ENCODE peak calls at places on chromosomes 4 and X, in eight cellular contexts. X is epithelial cell of esophagus; V is CD8-positive, alpha-beta T cell; W is CD4-positive, alpha-beta T cell; E is kidney; G is omental fat pad; C is testis; R is nephron progenitor cell. K is an unnamed sample.

GRCh38 chrX:136587532-136587931 is 55.5 kb downstream of the VGLL1 start:
- DNase-seq in X (no peak), V (no peak), W (no peak), E (no peak), G (no peak), C (no peak), R (no peak), K (no peak)

GRCh38 chr4:132334081-132334480 is 815.0 kb upstream of the PCDH10 start:
- DNase-seq in X (peak), V (no peak), W (no peak), E (no peak), G (no peak), C (no peak), R (no peak), K (no peak)

GRCh38 chrX:54891573-54891972 is 29.1 kb upstream of the TRO start:
- DNase-seq in X (peak), V (peak), W (peak), E (no peak), G (no peak), C (peak), R (peak), K (no peak)

GRCh38 chr4:60389636-60390035 is 810.5 kb upstream of the ADGRL3 start:
- DNase-seq in X (no peak), V (no peak), W (no peak), E (no peak), G (no peak), C (no peak), R (no peak), K (no peak)

GRCh38 chr4:106690487-106690886 is 321.9 kb upstream of the GIMD1 start:
- DNase-seq in X (peak), V (no peak), W (no peak), E (no peak), G (no peak), C (no peak), R (no peak), K (no peak)

GRCh38 chr4:77852892-77853495 is 9.6 kb upstream of the MRPL1 start:
- DNase-seq in X (no peak), V (peak), W (peak), E (no peak), G (no peak), C (no peak), R (no peak), K (no peak)

GRCh38 chr4:99808260-99808857 is 8.3 kb upstream of the DAPP1 start:
- DNase-seq in X (peak), V (peak), W (peak), E (no peak), G (peak), C (peak), R (peak), K (peak)

GRCh38 chr4:124583797-124584196 is 128.7 kb downstream of the ANKRD50 start:
- DNase-seq in X (no peak), V (no peak), W (no peak), E (no peak), G (no peak), C (no peak), R (no peak), K (no peak)

GRCh38 chr4:63211377-63211776 is 1197.9 kb downstream of the TECRL start:
- DNase-seq in X (no peak), V (no peak), W (no peak), E (no peak), G (no peak), C (no peak), R (no peak), K (no peak)

GRCh38 chr4:185457136-185457535 is 14.4 kb downstream of the CCDC110 start:
- DNase-seq in X (no peak), V (no peak), W (no peak), E (no peak), G (no peak), C (no peak), R (no peak), K (no peak)
- TF ChIP-seq CTCF in X (peak), V (no peak), W (no peak), E (no peak), G (no peak), C (no peak), R (no peak), K (no peak)

GRCh38 chrX:52563105-52563504 is 46.2 kb upstream of the XAGE1B start:
- DNase-seq in X (no peak), V (no peak), W (no peak), E (peak), G (no peak), C (no peak), R (no peak), K (no peak)

GRCh38 chrX:52553995-52554642 is 37.3 kb upstream of the XAGE1B start:
- DNase-seq in X (no peak), V (no peak), W (no peak), E (no peak), G (no peak), C (no peak), R (no peak), K (no peak)

GRCh38 chrX:52556741-52557140 is 39.9 kb upstream of the XAGE1B start:
- DNase-seq in X (no peak), V (no peak), W (no peak), E (no peak), G (no peak), C (no peak), R (no peak), K (no peak)

DNA sequence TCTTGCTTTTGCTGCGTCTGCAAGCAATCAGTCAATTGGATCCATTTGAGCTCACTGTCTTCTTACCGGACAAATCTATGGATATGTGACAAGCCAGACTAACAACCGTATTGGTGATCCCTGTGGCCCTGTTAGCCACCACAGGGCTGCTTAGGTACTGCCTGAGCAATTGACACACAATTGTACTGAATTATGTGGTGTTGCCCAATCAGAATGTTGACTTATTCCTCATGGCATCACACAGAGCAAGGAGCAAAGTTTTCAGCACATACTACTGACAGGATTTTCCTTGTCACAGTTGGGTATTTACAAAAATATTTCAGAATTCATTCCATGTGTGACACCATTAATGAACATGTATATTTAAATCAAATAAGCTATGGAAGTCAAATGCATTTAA is 41.3 kb upstream of the XAGE1B start:
- DNase-seq in X (no peak), V (no peak), W (no peak), E (no peak), G (no peak), C (no peak), R (no peak), K (no peak)
- TF ChIP-seq CTCF in X (no peak), V (no peak), W (no peak), E (no peak), G (no peak), C (no peak), R (no peak), K (no peak)

GRCh38 chr4:26192921-26193894 is 127.6 kb upstream of the RBPJ start:
- DNase-seq in X (no peak), V (no peak), W (no peak), E (no peak), G (no peak), C (no peak), R (no peak), K (no peak)
- TF ChIP-seq CTCF in X (no peak), V (no peak), W (no peak), E (no peak), G (no peak), C (no peak), R (no peak), K (no peak)

DNA sequence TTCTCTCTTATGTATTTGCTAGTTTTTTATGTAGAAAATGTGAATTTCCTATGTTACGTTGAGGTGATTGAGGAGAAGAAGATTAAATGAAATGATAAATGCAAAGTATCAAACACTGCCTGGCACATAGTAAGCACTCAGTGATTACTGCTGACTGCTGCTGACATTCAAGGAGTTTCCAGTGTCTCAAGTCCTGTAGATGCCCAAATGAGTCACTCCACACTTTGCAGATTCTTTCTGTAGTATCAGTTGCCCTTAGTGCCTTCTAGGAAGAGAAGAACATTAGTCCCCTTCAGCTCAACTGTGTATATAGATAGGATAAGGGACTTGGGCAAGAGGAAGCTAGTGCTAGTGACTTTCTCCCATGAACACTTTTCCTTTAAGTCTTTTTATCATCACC is 240.5 kb upstream of the TEX13A start:
- DNase-seq in X (peak), V (no peak), W (no peak), E (no peak), G (no peak), C (no peak), R (no peak), K (no peak)
- TF ChIP-seq CTCF in X (no peak), V (no peak), W (no peak), E (no peak), G (no peak), C (no peak), R (no peak), K (no peak)

DNA sequence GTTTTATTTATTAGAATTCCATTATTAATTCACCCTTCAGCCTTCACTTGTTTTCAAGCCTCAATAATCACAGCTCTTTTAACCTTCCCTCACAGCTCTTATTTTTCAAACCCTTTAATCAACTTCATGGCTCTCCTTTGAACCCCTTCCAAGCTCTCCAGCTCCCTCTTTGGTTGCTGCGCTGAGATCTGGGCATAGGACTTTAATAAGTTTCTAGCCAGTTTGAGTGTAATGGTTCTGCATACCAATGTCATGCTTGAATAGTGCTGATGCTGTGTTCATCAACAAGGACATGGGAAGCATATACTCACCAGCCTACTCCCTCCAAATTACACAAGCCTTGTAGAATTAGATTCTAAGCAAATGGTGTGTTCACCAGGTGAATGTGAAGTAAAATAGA is 3.5 kb upstream of the RNF212 start:
- DNase-seq in X (no peak), V (no peak), W (no peak), E (no peak), G (no peak), C (no peak), R (no peak), K (no peak)
- TF ChIP-seq CTCF in X (no peak), V (no peak), W (no peak), E (peak), G (no peak), C (no peak), R (no peak), K (no peak)

GRCh38 chr4:7157140-7157488 is 35.2 kb upstream of the SORCS2 start:
- DNase-seq in X (no peak), V (no peak), W (no peak), E (no peak), G (no peak), C (no peak), R (no peak), K (no peak)
- TF ChIP-seq CTCF in X (no peak), V (no peak), W (no peak), E (no peak), G (no peak), C (no peak), R (no peak), K (no peak)

GRCh38 chrX:111515298-111515697 is 3.9 kb downstream of the SERTM2 start:
- DNase-seq in X (no peak), V (no peak), W (no peak), E (no peak), G (no peak), C (no peak), R (no peak), K (no peak)

GRCh38 chrX:111519215-111519614 is 7.8 kb downstream of the SERTM2 start:
- DNase-seq in X (no peak), V (no peak), W (no peak), E (no peak), G (no peak), C (no peak), R (peak), K (no peak)
- TF ChIP-seq CTCF in X (no peak), V (no peak), W (no peak), E (no peak), G (no peak), C (no peak), R (no peak), K (no peak)

GRCh38 chrX:15973941-15974340 is 119.3 kb upstream of the AP1S2 start:
- DNase-seq in X (no peak), V (no peak), W (no peak), E (peak), G (no peak), C (peak), R (no peak), K (peak)

GRCh38 chrX:15971696-15972095 is 117.1 kb upstream of the AP1S2 start:
- DNase-seq in X (no peak), V (no peak), W (no peak), E (no peak), G (no peak), C (no peak), R (no peak), K (no peak)

GRCh38 chrX:15977644-15978043 is 123.0 kb upstream of the AP1S2 start:
- DNase-seq in X (no peak), V (no peak), W (no peak), E (no peak), G (no peak), C (no peak), R (no peak), K (no peak)

GRCh38 chrX:15973299-15973698 is 118.7 kb upstream of the AP1S2 start:
- DNase-seq in X (peak), V (no peak), W (no peak), E (no peak), G (no peak), C (peak), R (no peak), K (peak)
- TF ChIP-seq CTCF in X (peak), V (no peak), W (no peak), E (peak), G (no peak), C (no peak), R (peak), K (peak)

DNA sequence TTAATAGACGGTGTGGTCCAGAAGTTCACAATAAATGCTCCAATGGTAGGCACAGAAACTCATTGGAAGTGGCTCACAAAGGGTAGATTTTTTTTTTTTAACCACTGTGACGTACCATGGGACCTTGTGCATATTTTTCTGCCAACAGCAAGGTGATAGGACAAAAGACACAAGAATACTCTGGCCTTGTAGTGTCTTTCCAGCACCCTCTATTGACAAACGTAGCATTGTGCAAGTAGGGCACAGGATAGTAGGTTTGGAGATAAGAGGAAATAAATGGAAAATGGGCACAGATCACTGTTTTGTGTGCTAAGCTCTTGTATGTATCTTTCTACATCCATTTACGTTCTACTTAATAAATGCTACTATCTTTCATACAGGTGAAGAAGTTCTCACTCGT is 2054.9 kb downstream of the PCDH7 start:
- DNase-seq in X (peak), V (no peak), W (no peak), E (no peak), G (no peak), C (no peak), R (no peak), K (no peak)
- TF ChIP-seq CTCF in X (peak), V (no peak), W (no peak), E (peak), G (no peak), C (no peak), R (peak), K (peak)

DNA sequence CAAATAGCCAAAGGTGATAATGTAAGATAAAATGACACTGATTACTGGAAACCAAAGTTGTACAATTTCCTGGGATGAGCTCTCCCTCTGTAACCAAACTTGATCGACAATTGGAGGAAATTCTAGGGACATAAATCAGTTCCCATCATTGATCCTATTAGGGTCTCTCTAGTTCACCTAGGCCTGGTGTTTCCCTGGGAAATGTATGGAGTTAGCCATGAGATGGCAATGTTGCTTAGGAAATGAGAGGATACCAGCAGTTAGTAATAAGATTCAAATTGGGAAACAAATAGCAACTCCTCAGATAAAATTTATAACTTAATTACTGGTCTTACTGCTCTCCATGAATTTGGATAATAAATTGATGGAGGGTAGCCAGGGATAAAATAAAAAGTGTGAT is 52.2 kb downstream of the SPATA18 start:
- DNase-seq in X (peak), V (no peak), W (no peak), E (no peak), G (no peak), C (no peak), R (no peak), K (no peak)
- TF ChIP-seq CTCF in X (peak), V (no peak), W (no peak), E (no peak), G (no peak), C (no peak), R (peak), K (peak)